ENCODE peak calls at places on chromosomes 16 and 17, in seven cellular contexts. K, M, N, T, J, G and Q are unnamed samples.

GRCh38 chr16:78024159-78024558 is 1.8 kb downstream of the CLEC3A start:
- DNase-seq in K (no peak), M (no peak), N (no peak), T (no peak), J (no peak), G (no peak), Q (no peak)

GRCh38 chr16:273547-274421 is 2.0 kb downstream of the RGS11 start:
- DNase-seq in K (peak), M (no peak), N (no peak), T (no peak), J (no peak), G (no peak), Q (peak)

GRCh38 chr17:48198950-48199541 is 91.5 kb downstream of the SNX11 start:
- DNase-seq in K (no peak), M (no peak), N (no peak), T (no peak), J (no peak), G (no peak), Q (peak)

GRCh38 chr17:5557485-5557884 is 26.8 kb downstream of the NLRP1 start:
- DNase-seq in K (no peak), M (no peak), N (peak), T (no peak), J (no peak), G (no peak), Q (no peak)

GRCh38 chr16:48617711-48618148 is 7.8 kb upstream of the N4BP1 start:
- DNase-seq in K (peak), M (peak), N (no peak), T (no peak), J (peak), G (peak), Q (no peak)

GRCh38 chr16:35506898-35507194 is 2047.4 kb downstream of the TP53TG3F start:
- DNase-seq in K (no peak), M (no peak), N (no peak), T (no peak), J (no peak), G (no peak), Q (no peak)

GRCh38 chr16:85424260-85425060 is 188.7 kb upstream of the GSE1 start:
- DNase-seq in K (peak), M (no peak), N (peak), T (no peak), J (peak), G (peak), Q (no peak)

GRCh38 chr16:68978303-68978954 is 127.0 kb upstream of the HAS3 start:
- DNase-seq in K (no peak), M (no peak), N (no peak), T (no peak), J (no peak), G (no peak), Q (no peak)

GRCh38 chr17:19286751-19287341 is 49.7 kb downstream of the EPN2 start:
- DNase-seq in K (no peak), M (no peak), N (no peak), T (no peak), J (no peak), G (no peak), Q (no peak)

GRCh38 chr17:54968954-54969400 is 412 bp downstream of the STXBP4 start:
- DNase-seq in K (no peak), M (no peak), N (no peak), T (peak), J (peak), G (no peak), Q (peak)

GRCh38 chr16:31869511-31870201 is 4.0 kb upstream of the ZNF267 start:
- DNase-seq in K (no peak), M (peak), N (no peak), T (no peak), J (no peak), G (no peak), Q (peak)

GRCh38 chr17:50133028-50133768 is 3.2 kb upstream of the SAMD14 start:
- DNase-seq in K (no peak), M (no peak), N (no peak), T (peak), J (no peak), G (peak), Q (no peak)

GRCh38 chr16:2933701-2934100 is 22.0 kb downstream of the FLYWCH1 start:
- DNase-seq in K (no peak), M (no peak), N (no peak), T (no peak), J (no peak), G (no peak), Q (no peak)

GRCh38 chr17:13484020-13484419 is 117.7 kb downstream of the HS3ST3A1 start:
- DNase-seq in K (no peak), M (no peak), N (no peak), T (no peak), J (no peak), G (no peak), Q (no peak)

GRCh38 chr17:35069311-35069710 is 5.8 kb upstream of the RFFL start:
- DNase-seq in K (no peak), M (no peak), N (no peak), T (no peak), J (no peak), G (no peak), Q (no peak)

GRCh38 chr17:20179031-20179430 is 169.9 kb downstream of the SPECC1 start:
- DNase-seq in K (no peak), M (no peak), N (no peak), T (no peak), J (no peak), G (no peak), Q (no peak)

GRCh38 chr16:85552980-85553435 is 60.1 kb upstream of the GSE1 start:
- DNase-seq in K (no peak), M (no peak), N (no peak), T (no peak), J (no peak), G (no peak), Q (no peak)

GRCh38 chr17:48048321-48049140 is at the start of gene NFE2L1:
- DNase-seq in K (peak), M (peak), N (peak), T (peak), J (peak), G (peak), Q (peak)

GRCh38 chr16:35440875-35441274 is 1981.5 kb downstream of the TP53TG3F start:
- DNase-seq in K (no peak), M (no peak), N (no peak), T (no peak), J (no peak), G (no peak), Q (no peak)

GRCh38 chr17:50328360-50328759 is 17.6 kb upstream of the XYLT2 start:
- DNase-seq in K (no peak), M (no peak), N (no peak), T (no peak), J (no peak), G (no peak), Q (no peak)

GRCh38 chr16:59195242-59195641 is 461.1 kb upstream of the GOT2 start:
- DNase-seq in K (no peak), M (no peak), N (no peak), T (no peak), J (no peak), G (no peak), Q (no peak)

GRCh38 chr17:77266891-77267341 is 126.1 kb downstream of the SEC14L1 start:
- DNase-seq in K (no peak), M (no peak), N (no peak), T (no peak), J (no peak), G (no peak), Q (no peak)

GRCh38 chr16:641326-642188 is at the start of gene MCRIP2:
- DNase-seq in K (peak), M (peak), N (no peak), T (peak), J (peak), G (peak), Q (peak)

GRCh38 chr16:70767377-70768204 is 33.4 kb downstream of the VAC14 start:
- DNase-seq in K (no peak), M (no peak), N (no peak), T (no peak), J (no peak), G (no peak), Q (no peak)

GRCh38 chr17:68801564-68801963 is 153.6 kb downstream of the ABCA8 start:
- DNase-seq in K (no peak), M (no peak), N (no peak), T (no peak), J (no peak), G (no peak), Q (no peak)

GRCh38 chr16:16096858-16097213 is 126.5 kb downstream of the ABCC6 start:
- DNase-seq in K (no peak), M (no peak), N (no peak), T (no peak), J (no peak), G (no peak), Q (no peak)

GRCh38 chr16:84144859-84145639 is at the start of the genes DNAAF1 and HSDL1:
- DNase-seq in K (peak), M (peak), N (peak), T (peak), J (peak), G (peak), Q (peak)

GRCh38 chr17:35743911-35744328 is 9.1 kb downstream of the GAS2L2 start:
- DNase-seq in K (no peak), M (no peak), N (peak), T (no peak), J (peak), G (peak), Q (no peak)

GRCh38 chr16:66081967-66082366 is 284.5 kb upstream of the CDH5 start:
- DNase-seq in K (no peak), M (no peak), N (no peak), T (peak), J (no peak), G (no peak), Q (no peak)

GRCh38 chr17:72206376-72206775 is 85.6 kb downstream of the SOX9 start:
- DNase-seq in K (no peak), M (no peak), N (no peak), T (no peak), J (no peak), G (no peak), Q (no peak)
- TF ChIP-seq EP300 in K (no peak), M (no peak), N (no peak), T (no peak), J (no peak), G (no peak), Q (no peak)

GRCh38 chr17:57255776-57256681 is at the start of gene MSI2:
- DNase-seq in K (peak), M (peak), N (peak), T (peak), J (peak), G (peak), Q (peak)
- TF ChIP-seq POLR2A in K (no peak), M (no peak), N (no peak), T (no peak), J (no peak), G (peak), Q (peak)

DNA sequence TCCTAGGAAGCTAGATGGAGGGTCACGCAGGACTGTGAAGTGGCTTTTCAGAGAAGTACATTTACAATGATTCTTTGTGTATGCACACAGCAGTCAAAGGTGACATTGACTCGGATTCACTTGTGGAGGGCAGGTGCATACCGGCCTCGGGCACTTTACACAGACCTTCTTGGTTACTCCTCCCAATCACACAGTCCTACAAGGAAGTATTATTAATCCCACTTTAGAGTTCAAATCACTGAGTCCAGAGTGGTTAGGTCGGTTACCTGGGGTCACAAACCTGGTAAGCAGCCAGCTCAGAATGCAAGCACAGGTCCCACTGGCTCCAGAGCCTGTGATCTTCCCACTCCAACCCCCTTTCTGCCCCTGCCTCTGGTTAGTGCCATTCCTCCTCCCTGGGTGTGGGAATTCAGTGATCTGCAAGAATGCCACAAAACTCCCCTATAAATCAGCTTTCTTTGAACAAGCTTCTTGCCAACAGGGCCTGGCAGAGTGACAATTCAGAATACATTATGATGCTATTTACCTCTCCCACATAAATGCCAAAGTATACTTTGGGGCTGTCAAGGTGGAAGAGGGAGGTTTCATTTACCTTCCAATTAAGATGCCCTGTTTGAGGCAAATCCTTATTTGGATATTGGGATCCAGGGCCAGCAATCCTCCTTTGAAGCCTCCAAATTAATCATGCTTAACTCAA is 7.0 kb downstream of the CHD9NB start:
- DNase-seq in K (peak), M (no peak), N (no peak), T (no peak), J (peak), G (no peak), Q (peak)
- TF ChIP-seq EP300 in K (no peak), M (no peak), N (no peak), T (no peak), J (no peak), G (no peak), Q (no peak)

DNA sequence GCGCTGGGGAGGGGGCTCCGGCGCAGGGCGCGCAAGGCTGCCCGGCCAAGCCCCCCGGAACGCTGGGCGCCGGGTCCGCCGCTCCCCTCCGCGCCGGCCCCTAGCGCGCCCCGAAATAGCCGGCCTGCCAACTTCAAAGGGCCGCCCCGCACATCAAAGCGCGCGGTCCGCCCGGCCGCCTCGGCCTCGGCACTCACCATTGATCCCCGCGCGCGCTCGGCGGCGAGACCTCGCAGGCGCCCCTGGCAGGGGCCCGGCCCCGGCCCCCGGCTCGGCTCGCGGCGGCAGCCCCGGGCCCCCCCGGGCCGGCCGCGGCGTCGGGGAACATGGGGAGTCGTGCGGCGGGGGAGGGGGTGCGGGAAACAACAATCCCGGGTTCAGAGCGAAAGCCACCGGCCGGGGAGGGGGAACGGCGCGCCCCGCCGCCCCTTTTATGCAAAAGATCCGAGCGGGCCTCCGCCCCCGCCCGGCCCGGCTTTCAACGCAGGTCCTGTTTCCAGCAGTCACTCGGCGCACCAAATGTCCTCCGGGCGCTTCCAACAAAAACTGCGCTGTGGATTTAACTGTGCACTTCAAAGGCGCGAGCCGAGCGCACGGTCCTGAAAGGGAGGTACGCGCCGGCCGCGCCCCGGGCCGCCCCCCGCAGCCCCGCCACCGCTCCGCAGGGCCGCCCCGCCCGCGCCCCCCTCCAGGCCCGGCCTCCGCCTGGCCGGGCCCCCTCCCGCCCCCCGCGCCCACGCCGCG is 648 bp downstream of the AXIN2 start:
- DNase-seq in K (peak), M (peak), N (peak), T (peak), J (peak), G (peak), Q (peak)
- TF ChIP-seq POLR2A in K (no peak), M (no peak), N (no peak), T (peak), J (no peak), G (peak), Q (peak)

GRCh38 chr16:10876799-10877341 is at the start of gene CIITA:
- DNase-seq in K (peak), M (peak), N (peak), T (no peak), J (peak), G (no peak), Q (peak)
- TF ChIP-seq EP300 in K (no peak), M (peak), N (no peak), T (no peak), J (no peak), G (no peak), Q (no peak)